ENCODE peak calls at places on chromosomes 3 and 15, in seven cellular contexts. P is GM23338, H is neural crest cell, W is lower lobe of right lung, Z is H9, F is fibroblast of mammary gland, T is DND-41. G is an unnamed sample.

GRCh38 chr15:70156781-70157261 is 59.1 kb upstream of the TLE3 start:
- DNase-seq in H (no peak), W (no peak), T (no peak), P (no peak), Z (no peak), F (peak), G (no peak)

GRCh38 chr3:143478124-143478693 is 358.6 kb downstream of the CHST2 start:
- DNase-seq in P (peak), H (no peak), W (no peak), Z (peak), F (no peak), T (no peak), G (no peak)

GRCh38 chr3:71713041-71713440 is 12.2 kb downstream of the EIF4E3 start:
- DNase-seq in Z (no peak), W (no peak), F (no peak), H (no peak), P (no peak), T (no peak), G (no peak)

GRCh38 chr3:37949866-37950265 is 40.7 kb upstream of the VILL start:
- DNase-seq in W (no peak), T (no peak), F (peak), Z (no peak), P (no peak), H (no peak), G (no peak)

GRCh38 chr15:65805019-65805738 is 13.1 kb upstream of the DENND4A start:
- DNase-seq in P (no peak), F (no peak), H (no peak), W (no peak), Z (no peak), T (no peak), G (no peak)

GRCh38 chr3:177439729-177440269 is 242.5 kb upstream of the TBL1XR1 start:
- DNase-seq in W (no peak), T (no peak), F (peak), H (no peak), Z (no peak), P (no peak), G (no peak)

GRCh38 chr15:70094690-70095311 is 2.9 kb downstream of the TLE3 start:
- DNase-seq in T (peak), P (no peak), F (no peak), W (no peak), Z (no peak), H (no peak), G (no peak)

GRCh38 chr15:51325167-51325566 is 13.2 kb downstream of the CYP19A1 start:
- DNase-seq in W (no peak), T (no peak), F (no peak), Z (no peak), P (no peak), H (no peak), G (no peak)

GRCh38 chr3:150450906-150451305 is 42.8 kb downstream of the TSC22D2 start:
- DNase-seq in T (no peak), H (no peak), P (no peak), F (no peak), W (no peak), Z (no peak), G (no peak)

GRCh38 chr3:61358364-61358763 is 107.1 kb upstream of the FHIT start:
- DNase-seq in F (peak), T (no peak), Z (no peak), H (no peak), P (no peak), W (peak), G (no peak)

GRCh38 chr3:144774897-144775296 is 803.3 kb downstream of the DIPK2A start:
- DNase-seq in Z (no peak), H (no peak), T (no peak), P (no peak), F (peak), W (no peak), G (no peak)

GRCh38 chr3:10620833-10621082 is 115.4 kb upstream of the ATP2B2 start:
- DNase-seq in F (no peak), H (no peak), W (no peak), Z (no peak), T (no peak), P (no peak), G (no peak)

GRCh38 chr3:184230603-184231528 is 1.5 kb downstream of the VWA5B2 start:
- DNase-seq in P (peak), T (no peak), Z (peak), H (no peak), W (no peak), F (no peak), G (no peak)

GRCh38 chr15:96122077-96123027 is 208.1 kb upstream of the NR2F2 start:
- DNase-seq in F (peak), T (no peak), H (no peak), P (no peak), Z (no peak), W (no peak), G (no peak)

GRCh38 chr3:181541414-181541813 is 170.3 kb upstream of the SOX2 start:
- DNase-seq in P (no peak), F (no peak), H (no peak), Z (no peak), T (no peak), W (no peak), G (no peak)

GRCh38 chr15:70795311-70795665 is 31.9 kb upstream of the UACA start:
- DNase-seq in W (no peak), H (no peak), Z (no peak), F (peak), T (no peak), P (no peak), G (no peak)

GRCh38 chr3:60992395-60992794 is 258.9 kb downstream of the FHIT start:
- DNase-seq in F (no peak), W (no peak), T (no peak), H (no peak), Z (no peak), P (no peak), G (no peak)

GRCh38 chr3:14791343-14791945 is 27.3 kb upstream of the FGD5 start:
- DNase-seq in T (peak), H (peak), F (peak), Z (peak), P (peak), W (peak), G (peak)

GRCh38 chr3:125192190-125193035 is 20.1 kb downstream of the SLC12A8 start:
- DNase-seq in F (no peak), T (no peak), H (no peak), Z (peak), P (peak), W (no peak), G (no peak)

GRCh38 chr3:193711165-193711485 is 118.1 kb downstream of the OPA1 start:
- DNase-seq in Z (no peak), W (no peak), T (no peak), H (peak), P (peak), F (no peak), G (no peak)

GRCh38 chr3:53495091-53495517 is 693 bp downstream of the CACNA1D start:
- DNase-seq in W (no peak), P (peak), T (no peak), Z (no peak), H (no peak), F (no peak), G (no peak)

GRCh38 chr3:104989878-104990277 is 376.8 kb upstream of the ALCAM start:
- DNase-seq in P (no peak), W (no peak), T (no peak), H (no peak), Z (no peak), F (no peak), G (no peak)

GRCh38 chr3:178966299-178967183 is 105.1 kb downstream of the ZMAT3 start:
- DNase-seq in P (peak), H (no peak), Z (no peak), T (no peak), F (peak), W (no peak), G (no peak)

GRCh38 chr3:149090907-149091306 is 4.6 kb upstream of the HLTF start:
- DNase-seq in P (no peak), T (no peak), F (no peak), H (no peak), W (no peak), Z (no peak), G (no peak)

GRCh38 chr3:26589678-26590077 is 32.9 kb upstream of the LRRC3B start:
- DNase-seq in P (no peak), T (no peak), W (no peak), H (no peak), F (no peak), Z (no peak), G (no peak)

GRCh38 chr15:40257656-40258450 is 19.0 kb downstream of the PAK6 start:
- DNase-seq in H (no peak), T (no peak), W (no peak), F (no peak), Z (no peak), P (no peak), G (no peak)

GRCh38 chr15:62253294-62253693 is 88.2 kb upstream of the C2CD4B start:
- DNase-seq in Z (peak), W (no peak), T (no peak), P (peak), F (no peak), H (no peak), G (no peak)

GRCh38 chr3:189947948-189948723 is 172.6 kb downstream of the P3H2 start:
- DNase-seq in F (peak), T (no peak), Z (no peak), W (no peak), H (no peak), P (peak), G (no peak)

GRCh38 chr3:168974628-168975403 is 688.7 kb downstream of the MECOM start:
- DNase-seq in P (no peak), W (no peak), F (no peak), Z (no peak), T (no peak), H (no peak), G (no peak)

GRCh38 chr3:24149032-24149431 is 203.9 kb downstream of the NR1D2 start:
- DNase-seq in W (no peak), Z (no peak), P (peak), T (no peak), F (no peak), H (no peak), G (no peak)

GRCh38 chr3:210649-211048 is 14.1 kb downstream of the CHL1 start:
- DNase-seq in H (no peak), W (no peak), T (no peak), F (no peak), Z (no peak), P (no peak), G (no peak)

GRCh38 chr3:196192036-196193001 is 18.9 kb downstream of the ZDHHC19 start:
- DNase-seq in H (no peak), P (peak), T (no peak), F (no peak), W (peak), Z (peak), G (no peak)

GRCh38 chr3:107216711-107217110 is 160.5 kb upstream of the CCDC54 start:
- DNase-seq in Z (no peak), F (peak), H (no peak), P (no peak), W (no peak), T (no peak), G (no peak)

GRCh38 chr15:64096486-64097431 is 977 bp downstream of the SNX1 start:
- DNase-seq in T (no peak), F (peak), W (no peak), Z (no peak), H (no peak), P (peak), G (no peak)
- TF ChIP-seq CTCF in T (peak), F (peak), W (no peak), Z (peak), H (peak), P (no peak), G (no peak)

GRCh38 chr15:85592148-85592547 is 202.6 kb downstream of the KLHL25 start:
- DNase-seq in F (peak), T (no peak), H (no peak), W (no peak), P (peak), Z (no peak), G (no peak)
- TF ChIP-seq CTCF in F (peak), T (peak), H (peak), W (no peak), P (peak), Z (no peak), G (peak)

GRCh38 chr3:5806192-5806591 is 618.7 kb downstream of the EDEM1 start:
- DNase-seq in F (no peak), P (no peak), Z (peak), W (no peak), H (no peak), T (no peak), G (no peak)
- TF ChIP-seq CTCF in F (no peak), P (no peak), Z (peak), W (no peak), H (peak), T (no peak), G (no peak)

GRCh38 chr3:70119892-70120291 is 120.4 kb downstream of the SAMMSON start:
- DNase-seq in Z (no peak), W (no peak), H (no peak), F (no peak), P (no peak), T (no peak), G (no peak)

DNA sequence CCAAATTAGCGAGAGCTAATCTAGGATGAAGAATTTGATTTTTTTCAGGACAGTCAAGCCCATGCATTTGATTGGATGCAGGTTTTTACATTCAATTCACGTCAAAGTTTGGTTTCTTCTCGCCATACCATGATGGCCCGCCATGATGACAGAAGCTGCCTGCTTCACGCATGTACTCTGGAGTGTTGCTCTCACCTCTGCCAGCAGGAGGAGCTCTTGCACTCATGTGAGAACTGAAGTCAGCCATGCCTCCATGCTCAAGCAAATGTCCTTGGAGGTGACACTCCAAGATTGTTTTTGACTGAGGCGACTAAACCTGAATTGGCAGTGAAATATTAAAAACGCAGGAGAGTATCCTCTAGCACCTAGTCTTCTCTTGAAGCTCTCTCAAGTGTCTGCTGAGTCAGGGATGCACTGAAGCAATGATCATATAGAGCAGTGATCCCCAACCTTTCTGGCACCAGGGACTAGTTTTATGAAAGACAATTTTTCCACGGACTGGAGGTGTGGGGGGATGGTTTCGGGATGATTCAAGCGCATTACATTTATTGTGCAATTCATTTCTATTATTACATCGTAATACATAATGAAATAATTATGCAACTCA is 120.9 kb downstream of the SAMMSON start:
- DNase-seq in Z (peak), F (peak), W (peak), T (peak), H (peak), P (peak), G (peak)
- TF ChIP-seq CTCF in Z (peak), F (peak), W (peak), T (peak), H (peak), P (peak), G (peak)

DNA sequence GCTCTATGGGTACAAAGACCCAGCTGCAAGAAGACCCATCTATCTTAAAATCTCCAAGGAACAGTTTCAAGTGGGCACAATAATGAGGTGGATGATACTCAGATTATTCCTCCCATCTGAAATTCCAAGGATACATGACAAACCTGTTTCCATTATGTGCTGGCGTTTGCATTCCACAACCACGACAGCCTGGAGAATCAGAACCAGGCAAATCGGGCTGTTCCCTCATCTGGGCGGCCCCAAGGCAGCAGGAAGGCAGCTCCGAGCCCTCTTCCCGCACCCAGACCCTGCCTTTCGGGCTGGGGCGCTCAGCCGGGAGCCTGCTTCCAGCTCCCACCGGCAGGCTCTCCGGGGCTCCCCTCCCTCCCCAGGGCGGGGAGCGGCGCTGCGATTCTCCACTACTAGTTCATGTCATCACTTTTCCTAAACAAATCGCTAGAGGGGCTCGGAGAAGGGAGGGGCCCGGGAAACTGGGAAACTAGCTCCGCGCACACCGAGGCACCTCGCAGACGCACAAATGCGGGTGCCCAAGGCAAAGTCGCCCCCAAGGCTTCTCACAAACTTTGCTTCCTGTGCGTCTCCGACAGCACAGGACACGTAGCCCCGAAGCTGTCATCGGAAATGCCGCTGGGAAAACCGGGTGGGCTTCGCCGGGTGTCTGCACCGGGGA is at the start of gene MGLL:
- DNase-seq in P (peak), Z (no peak), H (peak), T (no peak), W (peak), F (peak), G (no peak)
- TF ChIP-seq CTCF in P (no peak), Z (no peak), H (no peak), T (no peak), W (no peak), F (no peak), G (no peak)

DNA sequence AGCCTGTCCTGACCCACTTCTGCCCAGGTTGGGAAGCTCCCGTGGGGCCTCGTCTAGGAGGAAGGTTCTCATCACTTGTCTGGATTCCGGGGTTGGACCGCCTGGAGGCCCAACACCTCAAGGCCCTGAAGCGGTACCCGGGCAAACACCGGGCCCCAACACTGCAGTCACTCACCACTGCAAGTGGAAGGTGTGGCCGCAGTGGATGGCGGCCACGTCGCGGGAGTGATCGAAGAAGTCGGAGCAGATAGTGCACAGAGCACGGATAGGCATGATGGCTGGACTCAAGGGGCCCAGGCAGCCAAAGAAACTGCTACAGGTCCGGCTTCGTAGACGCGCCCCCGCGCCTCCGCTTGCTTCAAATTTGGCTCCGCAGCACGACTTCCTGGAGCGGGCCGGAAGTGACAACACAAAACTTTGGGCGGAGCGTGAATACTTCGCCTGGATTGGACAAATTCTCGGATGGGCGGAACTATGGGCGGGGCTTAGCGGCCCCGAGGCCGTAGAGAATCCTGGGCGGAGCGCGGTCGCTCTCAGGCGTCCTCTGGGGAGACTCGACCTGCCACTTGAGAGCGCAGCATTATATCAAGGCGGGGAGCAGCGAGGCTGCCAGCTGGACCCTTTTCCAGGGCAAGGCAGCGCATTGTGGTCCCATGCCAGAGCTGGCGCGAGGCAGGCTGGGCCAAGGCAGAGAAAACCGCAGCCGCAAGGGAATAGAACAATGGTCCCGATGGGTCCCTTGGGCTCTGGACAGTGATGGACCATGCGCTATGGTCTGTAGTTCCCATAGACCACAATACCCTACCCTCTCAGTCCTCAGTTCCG is at the start of gene TRAIP:
- DNase-seq in P (peak), T (peak), H (peak), Z (peak), F (peak), W (peak), G (peak)
- TF ChIP-seq CTCF in P (peak), T (no peak), H (no peak), Z (no peak), F (no peak), W (no peak), G (no peak)

G was measured in D721Med.